ENCODE peak calls at places on chromosomes 4 and X, in four cellular contexts. X is activated T-helper 9 cell treated with anti-CD3 and anti-CD28 coated beads, Interleukin-2, amount 50 U/mL, for 16 hours; G is HEK293T; E is GM20000. O is an unnamed sample.

GRCh38 chrX:118577041-118577440 is 81.4 kb downstream of the DOCK11 start:
- DNase-seq in G (no peak), X (no peak), E (no peak), O (no peak)

GRCh38 chr4:128630881-128631280 is 178.6 kb upstream of the JADE1 start:
- DNase-seq in X (no peak), G (no peak), E (no peak), O (no peak)

GRCh38 chr4:104491826-104492771 is 2.6 kb downstream of the CXXC4 start:
- DNase-seq in G (peak; percentile 8), X (no peak), E (peak; percentile 67), O (peak; percentile 12)

GRCh38 chrX:110108381-110108796 is 105.5 kb downstream of the TMEM164 start:
- DNase-seq in E (no peak), G (no peak), X (no peak), O (no peak)

GRCh38 chr4:93759506-93759905 is 69.0 kb upstream of the ATOH1 start:
- DNase-seq in X (no peak), G (no peak), E (no peak), O (no peak)

GRCh38 chrX:103628386-103629290 is at the start of gene TCEAL1:
- DNase-seq in G (peak; percentile 65), X (no peak), E (peak; percentile 27), O (no peak)

GRCh38 chr4:171433674-171434073 is 379.5 kb upstream of the GALNTL6 start:
- DNase-seq in E (no peak), G (no peak), X (no peak), O (no peak)

GRCh38 chrX:123860983-123861382 is 1.1 kb downstream of the XIAP start:
- DNase-seq in X (no peak), E (no peak), G (no peak), O (no peak)

GRCh38 chr4:147643616-147644015 is 26.4 kb downstream of the TMEM184C start:
- DNase-seq in X (no peak), G (no peak), E (no peak), O (no peak)

GRCh38 chr4:140038031-140038533 is 115.9 kb downstream of the MAML3 start:
- DNase-seq in G (no peak), E (no peak), X (no peak), O (no peak)

GRCh38 chrX:150902434-150903109 is 4.1 kb upstream of the CD99L2 start:
- DNase-seq in E (no peak), G (no peak), X (no peak), O (peak; percentile 6)

GRCh38 chrX:14095702-14096101 is 66.0 kb upstream of the GEMIN8 start:
- DNase-seq in G (peak; percentile 68), E (peak; percentile 16), X (peak; percentile 2), O (peak; percentile 11)

GRCh38 chrX:39613508-39613921 is 484.2 kb downstream of the BCOR start:
- DNase-seq in G (peak; percentile 28), X (no peak), E (peak; percentile 26), O (peak; percentile 26)

GRCh38 chr4:93791570-93792195 is 36.9 kb upstream of the ATOH1 start:
- DNase-seq in X (no peak), G (peak; percentile 63), E (peak; percentile 63), O (peak; percentile 70)

GRCh38 chr4:156771171-156771837 is 200.3 kb downstream of the PDGFC start:
- DNase-seq in X (no peak), E (no peak), G (peak; percentile 40), O (no peak)

GRCh38 chr4:150379454-150379853 is 202.5 kb upstream of the MAB21L2 start:
- DNase-seq in E (no peak), G (no peak), X (no peak), O (no peak)

GRCh38 chrX:111103246-111103645 is 7.3 kb downstream of the PAK3 start:
- DNase-seq in E (no peak), G (no peak), X (no peak), O (no peak)

GRCh38 chr4:4427478-4427870 is 40.6 kb downstream of the NSG1 start:
- DNase-seq in X (no peak), E (no peak), G (no peak), O (no peak)

GRCh38 chr4:99828477-99828876 is 11.8 kb downstream of the DAPP1 start:
- DNase-seq in X (no peak), G (no peak), E (no peak), O (no peak)

GRCh38 chr4:7546809-7547367 is 112.2 kb upstream of the PSAPL1 start:
- DNase-seq in G (no peak), X (no peak), E (no peak), O (no peak)

GRCh38 chr4:102684605-102685052 is 76.1 kb downstream of the MANBA start:
- DNase-seq in E (no peak), G (no peak), X (no peak), O (no peak)

GRCh38 chr4:48906283-48907173 is at the start of gene OCIAD2:
- DNase-seq in G (no peak), E (peak; percentile 88), X (peak; percentile 65), O (peak; percentile 84)

GRCh38 chrX:143121471-143121870 is 95.7 kb downstream of the SPANXN4 start:
- DNase-seq in X (no peak), E (no peak), G (no peak), O (no peak)

GRCh38 chrX:8284131-8284530 is 113.1 kb upstream of the VCX2 start:
- DNase-seq in X (no peak), E (no peak), G (no peak), O (no peak)

GRCh38 chr4:145234086-145234694 is 53.8 kb upstream of the OTUD4 start:
- DNase-seq in X (peak; percentile 4), G (peak; percentile 50), E (peak; percentile 65), O (peak; percentile 21)

GRCh38 chr4:30461218-30461617 is 259.0 kb upstream of the PCDH7 start:
- DNase-seq in X (no peak), G (no peak), E (no peak), O (no peak)

GRCh38 chr4:182975806-182976205 is 58.6 kb upstream of the DCTD start:
- DNase-seq in G (no peak), E (no peak), X (no peak), O (no peak)

GRCh38 chr4:145230726-145231125 is 50.3 kb upstream of the OTUD4 start:
- DNase-seq in X (no peak), E (no peak), G (no peak), O (no peak)

GRCh38 chr4:8073206-8073863 is 85.3 kb downstream of the ABLIM2 start:
- DNase-seq in G (no peak), E (no peak), X (no peak), O (no peak)

GRCh38 chrX:119071381-119071780 is 1.4 kb upstream of the CT47C1 start:
- DNase-seq in E (peak; percentile 24), X (no peak), G (no peak), O (no peak)

GRCh38 chrX:150683536-150684146 is 9.6 kb upstream of the MTMR1 start:
- DNase-seq in E (peak; percentile 19), X (no peak), G (peak; percentile 55), O (no peak)

GRCh38 chr4:133154725-133155124 is 5.6 kb downstream of the PCDH10 start:
- DNase-seq in X (no peak), E (peak; percentile 22), G (peak; percentile 16), O (no peak)

GRCh38 chr4:97531351-97531750 is 611.9 kb downstream of the STPG2 start:
- DNase-seq in E (no peak), X (no peak), G (no peak), O (no peak)

GRCh38 chr4:94500696-94501095 is 49.0 kb downstream of the PDLIM5 start:
- DNase-seq in X (no peak), E (no peak), G (no peak), O (no peak)

GRCh38 chr4:6401797-6402196 is 70.6 kb downstream of the PPP2R2C start:
- DNase-seq in G (no peak), E (no peak), X (no peak), O (no peak)

GRCh38 chr4:4541661-4542570 is at the start of gene STX18:
- DNase-seq in E (peak; percentile 87), G (peak; percentile 87), X (peak; percentile 81), O (peak; percentile 92)

GRCh38 chrX:25968920-25969319 is 169.2 kb upstream of the MAGEB18 start:
- DNase-seq in E (peak; percentile 1), X (no peak), G (peak; percentile 65), O (no peak)

GRCh38 chr4:26050212-26050643 is 136.2 kb downstream of the SMIM20 start:
- DNase-seq in X (no peak), E (no peak), G (no peak), O (no peak)

GRCh38 chr4:40280586-40280985 is 54.5 kb upstream of the CHRNA9 start:
- DNase-seq in G (no peak), X (no peak), E (no peak), O (no peak)